ENCODE peak calls at places on chromosome 13, in seven cellular contexts. T, F, J, Y, I, Z and U are unnamed samples.

GRCh38 chr13:27792393-27793218 is at the start of gene GSX1:
- DNase-seq in I (peak; percentile 18), Y (peak; percentile 63), F (peak; percentile 63), J (peak; percentile 13), Z (no peak), T (peak; percentile 20), U (no peak)

GRCh38 chr13:52848455-52849190 is at the start of gene PCDH8:
- DNase-seq in T (no peak), Z (no peak), F (no peak), J (no peak), Y (no peak), I (no peak), U (peak; percentile 93)

GRCh38 chr13:88086577-88086976 is 415.4 kb downstream of the SLITRK5 start:
- DNase-seq in Z (no peak), F (peak; percentile 22), J (no peak), Y (no peak), I (no peak), T (no peak), U (no peak)

GRCh38 chr13:80052286-80052685 is 288.6 kb downstream of the SPRY2 start:
- DNase-seq in F (no peak), T (no peak), I (no peak), J (no peak), Y (no peak), Z (no peak), U (no peak)

GRCh38 chr13:23808803-23809202 is 80.4 kb downstream of the MIPEP start:
- DNase-seq in I (no peak), Z (no peak), T (no peak), J (no peak), F (no peak), Y (no peak), U (no peak)

GRCh38 chr13:46339035-46339666 is 47.9 kb downstream of the RUBCNL start:
- DNase-seq in I (no peak), Z (peak; percentile 59), T (no peak), Y (no peak), J (no peak), F (peak; percentile 12), U (no peak)

GRCh38 chr13:25232937-25233515 is 54.3 kb downstream of the MTMR6 start:
- DNase-seq in Y (no peak), F (peak; percentile 21), J (peak; percentile 13), Z (no peak), I (peak; percentile 41), T (peak; percentile 18), U (peak; percentile 55)

GRCh38 chr13:89784161-89784809 is 1563.2 kb upstream of the MIR17HG start:
- DNase-seq in Y (no peak), J (no peak), Z (no peak), F (no peak), I (no peak), T (no peak), U (no peak)

GRCh38 chr13:111491021-111491420 is 170.6 kb downstream of the TEX29 start:
- DNase-seq in I (no peak), F (no peak), T (no peak), J (no peak), Z (no peak), Y (no peak), U (no peak)

GRCh38 chr13:104357672-104358314 is 1291.6 kb upstream of the SLC10A2 start:
- DNase-seq in Z (no peak), I (no peak), J (no peak), F (no peak), Y (no peak), T (no peak), U (peak; percentile 23)

GRCh38 chr13:110055089-110055488 is 251.9 kb downstream of the COL4A1 start:
- DNase-seq in T (no peak), I (no peak), Y (no peak), F (peak; percentile 18), J (no peak), Z (no peak), U (no peak)

GRCh38 chr13:72849571-72849970 is 67.6 kb downstream of the PIBF1 start:
- DNase-seq in F (peak; percentile 46), Z (no peak), T (no peak), I (no peak), Y (no peak), J (no peak), U (no peak)

GRCh38 chr13:30331331-30331771 is 24.0 kb upstream of the KATNAL1 start:
- DNase-seq in J (no peak), T (no peak), F (no peak), I (no peak), Y (no peak), Z (no peak), U (no peak)

GRCh38 chr13:30329009-30329585 is 21.7 kb upstream of the KATNAL1 start:
- DNase-seq in Z (no peak), T (no peak), I (no peak), F (no peak), Y (no peak), J (no peak), U (no peak)

GRCh38 chr13:30334663-30335386 is 27.5 kb upstream of the KATNAL1 start:
- DNase-seq in J (peak; percentile 25), T (peak; percentile 37), F (peak; percentile 4), Z (no peak), I (peak; percentile 80), Y (no peak), U (peak; percentile 38)

GRCh38 chr13:30333601-30334000 is 26.2 kb upstream of the KATNAL1 start:
- DNase-seq in Z (no peak), F (no peak), T (no peak), I (no peak), J (no peak), Y (no peak), U (no peak)

DNA sequence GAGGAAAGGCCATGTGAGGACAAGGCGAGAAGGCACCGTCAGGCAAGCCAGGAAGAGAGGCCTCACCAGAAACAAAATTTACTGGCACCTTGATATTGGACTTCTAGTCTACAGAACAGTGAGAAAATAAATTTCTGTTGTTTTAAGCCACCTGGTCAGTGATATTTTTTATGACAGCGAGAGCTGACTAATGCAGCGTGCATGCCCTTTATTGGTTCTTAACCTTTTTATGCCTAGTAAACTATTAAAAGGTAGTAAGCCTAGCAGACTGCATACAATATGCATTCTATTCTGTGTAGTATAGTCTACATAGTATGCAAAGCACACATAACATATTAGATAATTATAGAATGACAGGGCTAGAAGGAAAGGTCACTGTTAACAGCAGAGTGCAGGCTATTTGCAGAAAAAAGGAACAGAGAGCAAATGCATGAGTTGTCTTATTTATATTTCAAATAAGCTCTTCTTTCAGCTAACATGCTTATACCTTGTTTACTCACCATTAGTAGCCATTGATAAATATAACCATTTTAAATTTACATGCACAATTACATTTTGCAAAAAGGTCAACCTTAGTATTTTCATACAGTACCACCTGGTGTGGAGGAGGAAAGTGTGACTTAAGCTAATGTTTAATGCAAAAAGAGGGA is 25.3 kb upstream of the KATNAL1 start:
- DNase-seq in F (no peak), I (no peak), Z (no peak), J (no peak), Y (no peak), T (no peak), U (no peak)
- TF ChIP-seq RFX5 in F (no peak), I (no peak), Z (no peak), J (no peak), Y (no peak), T (no peak), U (no peak)

DNA sequence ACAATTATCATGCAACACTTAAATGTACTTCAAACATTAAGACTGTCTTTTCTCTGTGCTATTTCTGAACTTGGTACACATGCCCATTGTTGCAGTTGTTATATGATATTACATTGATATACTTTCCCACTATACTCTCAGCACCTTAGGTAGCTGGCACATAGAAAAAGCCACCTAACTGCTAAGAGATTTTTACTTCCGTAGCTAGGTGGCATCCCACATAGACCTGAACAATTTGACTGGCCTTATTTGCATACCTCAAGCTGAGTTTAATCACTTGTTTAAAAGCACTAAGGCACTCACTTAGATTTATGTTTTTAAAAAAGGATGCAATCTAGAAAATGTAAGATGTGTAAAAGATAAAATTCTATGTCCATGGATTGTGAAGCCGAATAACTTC is 194.2 kb downstream of the POU4F1 start:
- DNase-seq in Z (peak; percentile 24), J (no peak), F (no peak), I (no peak), T (no peak), Y (no peak), U (no peak)
- TF ChIP-seq RFX5 in Z (no peak), J (no peak), F (no peak), I (no peak), T (no peak), Y (no peak), U (no peak)

DNA sequence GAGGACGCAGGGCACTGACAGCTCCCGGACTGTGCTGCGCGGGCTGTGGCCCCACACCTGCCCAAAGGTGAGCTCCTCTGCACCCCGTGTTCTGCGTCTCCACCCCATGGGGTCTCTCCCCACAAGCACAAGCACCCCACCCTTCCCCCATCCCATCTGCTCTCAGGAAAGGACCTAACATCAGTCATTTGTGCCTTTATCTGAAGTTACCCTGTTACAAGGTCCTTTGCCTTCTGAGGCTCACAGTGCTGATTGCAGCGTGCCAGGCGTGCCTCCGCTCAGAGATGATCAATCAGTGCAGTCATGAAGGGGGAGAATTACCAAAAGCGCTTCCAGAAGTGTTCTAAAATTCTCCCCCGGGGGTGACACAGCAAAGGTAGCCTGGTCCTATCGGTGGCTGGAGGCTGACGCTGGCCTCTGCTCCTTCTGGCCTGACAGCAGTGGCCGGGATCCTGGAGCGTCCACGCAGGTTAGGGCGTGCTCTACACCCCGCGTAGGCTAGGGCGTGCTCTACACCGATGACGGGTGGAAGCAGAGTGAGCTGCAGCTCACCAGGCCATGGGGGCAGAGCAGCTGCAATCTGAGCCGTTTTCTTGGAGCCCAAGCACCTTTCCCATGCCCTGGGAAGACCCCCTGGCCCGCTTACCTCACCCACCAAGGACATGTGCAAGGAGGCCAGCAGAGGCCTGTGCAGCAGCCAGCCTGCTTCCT is 84.7 kb upstream of the TM9SF2 start:
- DNase-seq in I (no peak), J (no peak), F (no peak), Z (no peak), T (no peak), Y (no peak), U (no peak)
- TF ChIP-seq RFX5 in I (no peak), J (no peak), F (no peak), Z (no peak), T (no peak), Y (no peak), U (no peak)

DNA sequence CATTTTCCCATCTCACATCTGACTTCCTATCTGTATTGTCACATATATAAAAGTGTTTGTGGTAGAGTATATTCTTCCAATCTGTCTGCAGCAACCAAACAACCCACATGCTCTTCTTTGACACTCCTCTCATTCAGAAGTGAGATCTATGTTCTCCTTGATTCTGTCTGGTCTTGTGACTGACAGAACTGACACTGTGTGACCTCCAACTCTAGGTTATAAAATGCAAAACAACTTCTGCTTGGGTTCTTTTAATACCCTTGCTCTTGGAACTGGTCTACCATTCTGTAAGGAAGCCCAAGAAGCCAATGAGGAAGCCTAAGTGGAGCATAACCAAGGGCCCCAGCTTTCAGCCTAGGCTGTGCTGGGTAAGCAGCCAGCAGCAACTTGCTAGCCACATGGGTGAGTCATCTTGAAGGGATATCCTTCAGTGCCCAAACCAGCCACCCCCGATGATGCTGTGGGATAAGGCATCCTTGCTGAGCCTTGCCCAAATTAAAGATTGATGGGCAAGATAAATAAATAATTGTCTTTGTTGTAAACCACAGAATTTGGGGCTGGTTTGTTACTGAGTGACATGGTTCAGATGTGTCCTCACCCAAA is 18.4 kb upstream of the ITM2B start:
- DNase-seq in I (no peak), T (no peak), Z (no peak), Y (no peak), J (no peak), F (no peak), U (no peak)
- TF ChIP-seq RFX5 in I (no peak), T (no peak), Z (no peak), Y (no peak), J (no peak), F (no peak), U (no peak)